ENCODE peak calls at places on chromosomes 3 and 15, in four cellular contexts. D, O, L and G are unnamed samples.

GRCh38 chr3:102063572-102063971 is 214.3 kb downstream of the NFKBIZ start:
- DNase-seq in O (no peak), L (no peak), D (no peak), G (no peak)

GRCh38 chr3:13823692-13824091 is 56.2 kb downstream of the WNT7A start:
- DNase-seq in O (no peak), L (no peak), D (no peak), G (no peak)

GRCh38 chr3:36546196-36546595 is 165.9 kb downstream of the STAC start:
- DNase-seq in D (no peak), O (no peak), L (no peak), G (no peak)

GRCh38 chr3:61662861-61663260 is 101.5 kb downstream of the PTPRG start:
- DNase-seq in D (no peak), O (no peak), L (no peak), G (no peak)

GRCh38 chr3:30187366-30187765 is 419.0 kb upstream of the TGFBR2 start:
- DNase-seq in L (no peak), D (no peak), O (no peak), G (no peak)

GRCh38 chr3:12638105-12638504 is 25.8 kb downstream of the RAF1 start:
- DNase-seq in L (no peak), O (no peak), D (no peak), G (no peak)

GRCh38 chr15:96262097-96262496 is 68.4 kb upstream of the NR2F2 start:
- DNase-seq in D (no peak), L (no peak), O (peak), G (no peak)

GRCh38 chr3:146524961-146525360 is 19.4 kb downstream of the PLSCR1 start:
- DNase-seq in D (no peak), L (no peak), O (no peak), G (no peak)

GRCh38 chr3:88307666-88308065 is 157.9 kb downstream of the C3orf38 start:
- DNase-seq in O (no peak), D (no peak), L (no peak), G (peak)

GRCh38 chr15:57031605-57032004 is 113.2 kb downstream of the TCF12 start:
- DNase-seq in L (no peak), D (peak), O (no peak), G (no peak)

GRCh38 chr3:82509106-82509842 is 747.8 kb upstream of the GBE1 start:
- DNase-seq in D (no peak), L (no peak), O (no peak), G (no peak)

GRCh38 chr3:129037093-129037419 is 23.5 kb upstream of the GP9 start:
- DNase-seq in D (no peak), O (no peak), L (no peak), G (no peak)

GRCh38 chr3:129038121-129038855 is 22.3 kb upstream of the GP9 start:
- DNase-seq in D (no peak), L (no peak), O (no peak), G (no peak)

GRCh38 chr3:129040039-129040336 is 20.6 kb upstream of the GP9 start:
- DNase-seq in D (no peak), L (no peak), O (no peak), G (no peak)

GRCh38 chr3:129040579-129041300 is 19.8 kb upstream of the GP9 start:
- DNase-seq in D (no peak), L (no peak), O (no peak), G (no peak)

DNA sequence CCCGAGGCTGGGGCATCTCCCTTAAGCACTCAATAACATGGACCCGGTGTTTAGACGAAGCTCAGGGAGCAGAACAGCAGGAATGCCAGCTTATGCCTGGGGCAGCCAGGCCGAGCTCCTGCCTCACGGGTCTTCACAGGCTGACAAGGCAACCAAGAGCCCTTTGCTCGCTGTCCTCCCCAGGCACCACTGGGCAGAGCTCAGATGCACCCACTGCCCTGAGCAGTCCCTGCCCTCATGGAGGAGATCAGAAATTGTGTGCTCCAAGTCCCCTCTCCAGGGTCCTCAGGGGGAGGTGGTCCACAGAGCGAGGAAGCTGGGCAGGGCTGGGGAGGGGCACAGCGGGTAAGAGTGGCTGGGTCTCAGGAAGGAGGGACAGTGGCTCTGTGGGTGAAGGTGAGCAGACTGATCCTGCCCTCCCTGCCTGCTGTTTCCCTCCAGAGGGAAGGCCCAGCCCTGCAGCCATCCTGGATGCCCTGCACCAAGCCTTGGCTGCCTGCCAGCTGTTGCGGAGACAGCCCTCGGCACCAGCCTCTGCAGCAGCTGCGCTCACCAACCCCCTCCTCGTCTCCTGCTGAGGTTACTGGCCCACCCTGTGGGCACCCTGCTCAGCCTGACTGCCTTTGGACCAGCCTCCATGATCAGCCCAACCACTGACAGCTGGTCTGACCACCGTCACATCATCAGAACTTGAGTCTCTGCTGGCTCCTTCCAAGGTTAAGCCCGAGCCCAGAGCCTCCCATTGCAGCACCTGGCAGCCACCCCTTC is 21.1 kb upstream of the GP9 start:
- DNase-seq in D (no peak), L (no peak), O (no peak), G (no peak)
- TF ChIP-seq ELF4 in D (no peak), L (no peak), O (no peak), G (no peak)

DNA sequence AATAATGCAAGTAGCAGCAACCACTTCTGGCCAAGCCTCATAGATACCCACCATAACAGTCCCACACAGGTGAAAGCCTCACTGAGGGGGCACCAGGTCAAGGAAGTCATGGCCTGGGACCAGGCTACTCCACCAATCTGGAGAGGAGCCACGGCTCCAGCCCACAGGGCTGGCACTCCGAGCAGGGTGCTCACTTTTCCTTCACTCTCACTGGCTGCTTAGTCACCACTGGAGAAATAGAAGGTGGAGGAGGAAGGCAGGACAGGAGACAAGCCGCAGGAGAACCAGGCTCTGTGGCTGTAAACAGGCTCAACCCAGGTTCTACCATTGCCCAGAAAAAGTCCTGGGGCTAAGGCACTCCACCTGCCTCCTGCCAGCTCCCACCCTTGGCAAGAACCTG is 1.2 kb downstream of the USP19 start:
- DNase-seq in D (no peak), O (no peak), L (no peak), G (no peak)
- TF ChIP-seq ELF4 in D (no peak), O (no peak), L (no peak), G (no peak)

GRCh38 chr15:49492834-49493233 is 69.8 kb downstream of the FGF7 start:
- DNase-seq in D (no peak), L (no peak), O (no peak), G (no peak)
- TF ChIP-seq ELF4 in D (no peak), L (no peak), O (no peak), G (no peak)

GRCh38 chr3:196655496-196655895 is 16.0 kb downstream of the NRROS start:
- DNase-seq in D (no peak), L (no peak), O (no peak), G (no peak)
- TF ChIP-seq ELF4 in D (no peak), L (no peak), O (no peak), G (no peak)

GRCh38 chr3:133592843-133593242 is 19.4 kb downstream of the CDV3 start:
- DNase-seq in D (no peak), O (no peak), L (no peak), G (no peak)

GRCh38 chr3:133599280-133599679 is 25.8 kb downstream of the CDV3 start:
- DNase-seq in O (no peak), L (no peak), D (no peak), G (no peak)

GRCh38 chr3:133593243-133593642 is 19.8 kb downstream of the CDV3 start:
- DNase-seq in D (no peak), L (no peak), O (no peak), G (no peak)

GRCh38 chr3:133598405-133598804 is 24.9 kb downstream of the CDV3 start:
- DNase-seq in O (no peak), L (no peak), D (no peak), G (no peak)

DNA sequence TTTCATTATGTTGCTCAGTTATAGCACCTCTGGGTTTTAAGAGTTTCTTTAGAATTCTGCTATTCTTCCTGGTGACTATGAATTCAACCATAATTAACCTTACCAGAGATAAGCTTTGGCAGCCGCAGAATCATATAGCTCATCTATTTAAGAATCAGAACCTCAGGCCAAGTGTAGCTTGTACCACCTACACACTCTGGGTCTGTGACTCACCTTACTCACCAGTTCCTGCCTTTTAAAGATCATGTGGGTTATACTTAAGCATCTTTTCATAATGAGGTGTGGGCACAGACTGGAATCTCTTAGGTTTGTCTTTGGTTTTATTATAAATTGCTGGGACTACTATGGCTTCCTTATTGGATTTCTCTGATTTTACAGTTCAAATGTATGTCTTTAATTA is 21.9 kb downstream of the CDV3 start:
- DNase-seq in L (no peak), D (no peak), O (no peak), G (no peak)
- TF ChIP-seq ELF4 in L (no peak), D (no peak), O (no peak), G (no peak)